ENCODE peak calls at places on chromosome 18, in eight cellular contexts. S is coronary artery, Q is body of pancreas, X is fibroblast of mammary gland, U is kidney epithelial cell, D is breast epithelium, L is IMR-90, K is natural killer cell. Y is an unnamed sample.

GRCh38 chr18:30486856-30487255 is 555.7 kb downstream of the DSC3 start:
- DNase-seq in S (no peak), Q (no peak), X (peak; percentile 16), U (no peak), D (no peak), L (no peak), K (no peak), Y (no peak)

GRCh38 chr18:70235478-70235877 is 30.0 kb upstream of the RTTN start:
- DNase-seq in S (no peak), Q (no peak), X (no peak), U (no peak), D (no peak), L (no peak), K (no peak), Y (no peak)

GRCh38 chr18:11665587-11665986 is 23.5 kb upstream of the GNAL start:
- DNase-seq in S (no peak), Q (no peak), X (no peak), U (no peak), D (no peak), L (no peak), K (no peak), Y (no peak)

GRCh38 chr18:58831610-58832009 is 33.1 kb upstream of the ZNF532 start:
- DNase-seq in S (no peak), Q (no peak), X (peak; percentile 64), U (no peak), D (no peak), L (peak; percentile 69), K (no peak), Y (no peak)

GRCh38 chr18:70322928-70323327 is 34.1 kb downstream of the SOCS6 start:
- DNase-seq in S (no peak), Q (no peak), X (peak; percentile 87), U (peak; percentile 65), D (no peak), L (peak; percentile 65), K (no peak), Y (no peak)

GRCh38 chr18:13256444-13257305 is 38.1 kb downstream of the LDLRAD4 start:
- DNase-seq in S (peak; percentile 46), Q (no peak), X (no peak), U (no peak), D (no peak), L (no peak), K (no peak), Y (no peak)

GRCh38 chr18:31447530-31448191 is at the start of gene DSG3:
- DNase-seq in S (no peak), Q (no peak), X (no peak), U (no peak), D (peak; percentile 39), L (no peak), K (no peak), Y (no peak)

GRCh38 chr18:8904316-8904715 is 198.2 kb upstream of the NDUFV2 start:
- DNase-seq in S (no peak), Q (no peak), X (no peak), U (no peak), D (no peak), L (no peak), K (no peak), Y (no peak)

GRCh38 chr18:50280707-50281294 is 522 bp downstream of the MBD1 start:
- DNase-seq in S (no peak), Q (no peak), X (no peak), U (no peak), D (no peak), L (no peak), K (no peak), Y (no peak)

GRCh38 chr18:78665644-78666043 is 314.0 kb upstream of the SALL3 start:
- DNase-seq in S (no peak), Q (no peak), X (no peak), U (no peak), D (no peak), L (no peak), K (no peak), Y (no peak)

GRCh38 chr18:13585379-13586153 is 140.8 kb downstream of the FAM210A start:
- DNase-seq in S (no peak), Q (no peak), X (no peak), U (no peak), D (no peak), L (no peak), K (no peak), Y (no peak)

GRCh38 chr18:38545071-38545470 is 979.5 kb upstream of the CELF4 start:
- DNase-seq in S (no peak), Q (no peak), X (no peak), U (no peak), D (no peak), L (no peak), K (no peak), Y (no peak)

DNA sequence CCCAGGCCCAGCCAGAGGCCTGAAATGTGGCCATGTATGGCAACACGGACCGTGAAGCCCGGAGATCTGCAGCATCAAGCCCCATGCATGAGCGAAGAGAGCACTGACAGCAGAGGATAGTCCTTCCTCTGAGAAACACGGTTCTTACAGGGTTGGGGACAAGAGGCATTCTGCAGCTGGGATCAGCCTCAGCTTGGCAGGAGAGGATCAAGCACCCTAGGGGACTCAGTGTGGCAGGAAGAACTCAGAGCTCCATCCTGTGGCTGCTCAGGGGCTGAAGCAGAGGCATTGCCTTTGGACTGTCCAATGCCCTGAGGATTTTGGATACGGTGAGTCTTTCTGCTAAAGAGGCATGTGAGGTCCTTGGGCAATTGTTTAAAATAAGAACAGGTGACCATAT is 368.7 kb downstream of the ZNF516 start:
- DNase-seq in S (no peak), Q (no peak), X (no peak), U (no peak), D (no peak), L (no peak), K (no peak), Y (no peak)
- TF ChIP-seq CTCF in S (no peak), Q (no peak), X (no peak), U (no peak), D (no peak), L (no peak), K (no peak), Y (no peak)

DNA sequence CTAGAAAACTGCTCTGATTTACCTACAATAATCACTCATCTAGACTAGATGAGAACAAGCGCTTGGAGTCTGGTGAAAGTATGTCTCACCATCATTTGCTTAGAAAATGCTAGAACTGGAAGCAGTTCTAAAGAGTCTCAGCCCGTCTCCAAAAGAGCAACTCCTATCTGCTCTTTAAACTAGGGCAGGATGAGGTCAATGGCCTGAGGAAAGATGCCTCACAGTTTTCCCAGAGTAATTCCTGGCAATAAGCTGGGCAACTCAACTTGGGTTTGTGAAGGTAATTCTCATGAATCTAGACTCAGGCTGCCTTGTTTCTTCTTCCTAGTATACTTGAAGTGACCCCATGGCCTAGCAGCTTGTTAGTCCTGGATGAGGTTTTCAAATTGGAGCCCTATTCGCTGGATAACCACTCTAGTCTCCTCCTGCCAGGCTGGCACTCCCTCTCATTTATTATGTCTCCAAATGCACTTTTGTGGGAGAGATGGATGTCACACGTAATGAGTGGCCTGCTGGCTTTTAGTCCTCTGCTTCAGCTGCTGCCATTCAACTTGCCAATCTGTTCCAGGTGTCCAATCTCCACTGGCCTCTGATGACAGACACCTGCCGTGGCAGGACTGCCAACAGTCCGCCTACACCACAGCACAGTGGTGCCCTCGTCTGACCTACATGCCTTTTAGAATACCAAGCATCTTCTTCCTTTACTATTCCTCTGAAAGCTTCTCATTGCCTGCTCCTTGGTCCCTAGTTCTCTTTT is 80.9 kb downstream of the CABYR start:
- DNase-seq in S (no peak), Q (no peak), X (no peak), U (no peak), D (no peak), L (no peak), K (no peak), Y (no peak)
- TF ChIP-seq CTCF in S (no peak), Q (no peak), X (no peak), U (no peak), D (no peak), L (no peak), K (no peak), Y (no peak)

DNA sequence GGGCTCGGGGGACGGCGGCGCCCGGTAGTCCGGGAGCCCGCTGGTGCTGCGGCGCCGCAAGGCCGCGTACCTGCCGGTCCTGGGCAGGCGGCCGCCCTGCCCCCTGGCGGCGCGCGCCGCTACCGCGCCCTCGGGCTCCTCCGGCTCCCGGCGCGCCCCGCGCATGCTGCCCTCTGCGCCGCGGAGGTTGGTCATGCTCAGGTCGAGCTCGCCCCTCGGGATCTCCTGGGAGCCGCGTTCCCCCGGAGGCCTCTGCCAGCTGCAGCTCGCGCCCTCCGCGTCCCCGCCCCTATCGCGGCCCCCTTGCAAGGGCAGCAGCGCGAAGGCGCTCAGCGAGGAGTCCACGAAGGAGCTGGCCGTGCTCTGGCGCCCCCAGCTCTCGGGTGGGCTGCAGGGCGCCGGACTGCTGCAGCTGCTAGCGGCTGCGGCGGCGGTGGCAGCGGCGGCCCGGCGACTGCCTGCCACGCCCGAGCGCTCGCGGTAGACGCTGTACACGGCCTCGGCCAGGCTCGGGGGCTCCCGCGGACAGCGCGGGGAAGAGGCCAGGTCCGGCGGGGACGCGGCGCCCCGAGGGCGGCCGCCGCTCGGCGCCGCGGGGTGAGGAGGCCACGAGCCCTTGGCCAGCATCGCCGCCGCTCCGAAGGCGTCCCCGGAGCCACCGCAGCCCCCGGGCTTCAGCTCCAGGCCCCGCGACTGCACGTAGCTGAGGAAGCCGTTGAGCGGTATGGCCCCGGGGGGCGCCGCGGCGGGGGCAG is 4.5 kb downstream of the TMEM200C start:
- DNase-seq in S (no peak), Q (peak; percentile 49), X (peak; percentile 8), U (no peak), D (no peak), L (no peak), K (peak; percentile 26), Y (no peak)
- TF ChIP-seq CTCF in S (no peak), Q (peak; percentile 83), X (no peak), U (no peak), D (peak; percentile 46), L (peak; percentile 28), K (peak; percentile 65), Y (peak; percentile 77)

GRCh38 chr18:25672490-25672889 is 320.5 kb upstream of the ZNF521 start:
- DNase-seq in S (no peak), Q (no peak), X (no peak), U (no peak), D (no peak), L (no peak), K (no peak), Y (no peak)
- TF ChIP-seq CTCF in S (no peak), Q (no peak), X (peak; percentile 17), U (no peak), D (no peak), L (no peak), K (no peak), Y (peak; percentile 16)

DNA sequence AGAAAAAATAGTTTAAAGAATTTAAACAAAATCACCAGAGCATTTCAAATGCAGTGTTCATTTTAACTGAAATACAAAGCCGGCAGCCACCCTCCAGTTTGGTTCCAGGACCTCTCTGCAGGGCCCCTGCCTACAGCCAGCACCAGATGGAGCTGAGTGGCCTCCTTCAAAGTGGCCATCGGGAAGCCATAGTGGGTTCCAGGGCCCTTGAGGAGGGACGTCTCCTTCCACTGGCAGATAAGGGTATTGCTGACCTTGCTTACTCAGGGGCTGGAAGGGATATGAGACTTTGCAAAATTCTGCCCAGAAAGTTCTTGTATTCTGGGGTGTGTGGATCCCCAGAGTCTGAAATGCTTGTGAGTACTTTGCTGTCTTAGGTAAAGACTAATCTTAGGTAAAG is 205.2 kb upstream of the APCDD1 start:
- DNase-seq in S (no peak), Q (no peak), X (no peak), U (no peak), D (no peak), L (no peak), K (no peak), Y (no peak)
- TF ChIP-seq CTCF in S (no peak), Q (no peak), X (no peak), U (no peak), D (no peak), L (no peak), K (no peak), Y (no peak)

Y was measured in type B pancreatic cell.